ENCODE peak calls at places on chromosomes 13 and 19, in six cellular contexts. S, B, Y, R, J and L are unnamed samples.

GRCh38 chr19:30226464-30227070 is 145.6 kb upstream of the ZNF536 start:
- DNase-seq in J (no peak), S (no peak), R (no peak), Y (no peak), B (no peak), L (no peak)

GRCh38 chr13:100541882-100542545 is 46.6 kb downstream of the GGACT start:
- DNase-seq in R (no peak), Y (no peak), S (no peak), B (no peak), J (no peak), L (no peak)

GRCh38 chr13:87656311-87656710 is 14.9 kb upstream of the SLITRK5 start:
- DNase-seq in J (no peak), Y (no peak), B (no peak), S (no peak), R (no peak), L (peak; percentile 82)

GRCh38 chr13:96822900-96823299 is 171.4 kb downstream of the OXGR1 start:
- DNase-seq in S (peak; percentile 26), Y (no peak), B (no peak), J (no peak), R (no peak), L (no peak)

GRCh38 chr13:98201178-98201577 is 24.1 kb upstream of the RNF113B start:
- DNase-seq in B (no peak), J (no peak), R (no peak), S (no peak), Y (no peak), L (no peak)

GRCh38 chr13:20567881-20568528 is 1.0 kb downstream of the IFT88 start:
- DNase-seq in J (no peak), R (no peak), Y (no peak), S (no peak), B (no peak), L (no peak)

GRCh38 chr13:106291006-106291405 is 244.5 kb downstream of the EFNB2 start:
- DNase-seq in R (no peak), B (no peak), S (no peak), J (no peak), Y (no peak), L (no peak)

GRCh38 chr13:79591493-79591892 is 110.5 kb downstream of the NDFIP2 start:
- DNase-seq in R (no peak), Y (no peak), S (no peak), J (no peak), B (no peak), L (no peak)

GRCh38 chr13:40758811-40759210 is 12.2 kb downstream of the MRPS31 start:
- DNase-seq in R (no peak), B (no peak), J (no peak), S (no peak), Y (no peak), L (no peak)

GRCh38 chr19:36060430-36060829 is 5.7 kb downstream of the WDR62 start:
- DNase-seq in S (no peak), B (peak; percentile 54), J (peak; percentile 10), R (no peak), Y (no peak), L (peak; percentile 40)

GRCh38 chr19:3383121-3383722 is 16.8 kb downstream of the NFIC start:
- DNase-seq in J (no peak), Y (no peak), R (no peak), B (no peak), S (peak; percentile 32), L (no peak)

GRCh38 chr13:24251525-24251924 is 57.9 kb upstream of the C1QTNF9 start:
- DNase-seq in Y (peak; percentile 78), S (no peak), J (no peak), B (no peak), R (no peak), L (no peak)

GRCh38 chr19:7360393-7360984 is 11.8 kb downstream of the ARHGEF18 start:
- DNase-seq in R (no peak), J (no peak), B (no peak), Y (no peak), S (no peak), L (no peak)

GRCh38 chr13:112840472-112841302 is 128.3 kb upstream of the MCF2L start:
- DNase-seq in J (no peak), Y (no peak), B (no peak), S (no peak), R (no peak), L (no peak)

GRCh38 chr19:58227964-58228583 is 640 bp upstream of the ZNF544 start:
- DNase-seq in B (no peak), Y (no peak), R (no peak), J (no peak), S (no peak), L (no peak)

GRCh38 chr13:111482806-111483620 is 162.6 kb downstream of the TEX29 start:
- DNase-seq in S (no peak), B (no peak), J (no peak), Y (no peak), R (no peak), L (no peak)

GRCh38 chr13:30422056-30422914 is at the start of gene UBE2L5:
- DNase-seq in Y (peak; percentile 75), J (no peak), B (peak; percentile 84), S (peak; percentile 82), R (no peak), L (peak; percentile 64)

GRCh38 chr19:13363954-13364353 is 142.3 kb downstream of the CACNA1A start:
- DNase-seq in R (no peak), S (no peak), J (no peak), B (no peak), Y (no peak), L (no peak)

GRCh38 chr13:110512198-110512740 is 49.3 kb downstream of the RAB20 start:
- DNase-seq in S (no peak), J (no peak), B (no peak), R (no peak), Y (no peak), L (no peak)

GRCh38 chr19:3494051-3494450 is 6.4 kb downstream of the DOHH start:
- DNase-seq in J (no peak), R (no peak), B (no peak), Y (no peak), S (no peak), L (no peak)

GRCh38 chr19:50418186-50419021 is at the start of gene SPIB:
- DNase-seq in S (no peak), Y (no peak), R (no peak), J (no peak), B (no peak), L (no peak)

GRCh38 chr13:40764587-40765403 is 6.2 kb downstream of the MRPS31 start:
- DNase-seq in R (no peak), S (peak; percentile 64), Y (no peak), J (no peak), B (no peak), L (peak; percentile 76)

GRCh38 chr19:11463391-11463790 is 17.5 kb downstream of the ELAVL3 start:
- DNase-seq in B (no peak), Y (no peak), J (no peak), S (no peak), R (no peak), L (no peak)

GRCh38 chr19:35229601-35230000 is 1.1 kb upstream of the FAM187B start:
- DNase-seq in J (no peak), Y (no peak), S (no peak), R (no peak), B (no peak), L (no peak)

GRCh38 chr13:43307921-43308433 is 284.6 kb downstream of the DNAJC15 start:
- DNase-seq in S (peak; percentile 71), Y (no peak), J (peak; percentile 59), B (peak; percentile 80), R (peak; percentile 19), L (peak; percentile 72)

DNA sequence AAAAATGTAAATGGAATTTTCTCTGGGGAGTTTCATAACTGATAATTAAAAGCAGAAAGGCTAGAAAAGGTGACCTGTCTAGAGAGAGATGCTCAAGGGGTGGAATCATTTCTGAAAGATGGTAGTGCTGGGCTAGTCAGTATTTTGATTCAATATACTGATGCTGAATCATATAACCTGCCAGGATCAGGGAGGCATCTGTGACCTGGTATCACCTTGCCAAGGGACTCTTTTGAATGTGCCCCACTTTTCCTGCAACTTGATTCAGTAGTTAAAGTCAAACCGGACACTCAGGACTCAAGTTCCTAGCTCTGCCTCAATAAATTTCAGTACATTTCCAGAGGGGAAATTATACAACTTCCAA is 15.8 kb downstream of the LCP1 start:
- DNase-seq in R (no peak), Y (no peak), S (no peak), B (no peak), J (no peak), L (no peak)
- H3K4me3 ChIP-seq in R (no peak overlapping the region), Y (no peak overlapping the region), S (no peak overlapping the region), B (no peak overlapping the region), J (no peak overlapping the region), L (no peak overlapping the region)

GRCh38 chr19:55160128-55160985 is 2.8 kb upstream of the TNNI3 start:
- DNase-seq in S (peak; percentile 84), B (peak; percentile 84), R (peak; percentile 55), J (peak; percentile 24), Y (peak; percentile 72), L (peak; percentile 24)
- H3K4me3 ChIP-seq in S (no peak overlapping the region), B (peak overlapping the region; percentile 28), R (no peak overlapping the region), J (no peak overlapping the region), Y (no peak overlapping the region), L (no peak overlapping the region)

GRCh38 chr13:99422556-99423220 is 78.6 kb upstream of the TM9SF2 start:
- DNase-seq in S (no peak), J (no peak), Y (no peak), B (no peak), R (no peak), L (no peak)

GRCh38 chr13:99429670-99430069 is 71.6 kb upstream of the TM9SF2 start:
- DNase-seq in S (no peak), J (no peak), B (no peak), Y (no peak), R (no peak), L (no peak)

GRCh38 chr13:99426426-99426825 is 74.8 kb upstream of the TM9SF2 start:
- DNase-seq in S (no peak), B (no peak), Y (no peak), J (no peak), R (no peak), L (no peak)

GRCh38 chr13:99421758-99422555 is 79.3 kb upstream of the TM9SF2 start:
- DNase-seq in S (no peak), J (no peak), B (no peak), Y (no peak), R (no peak), L (no peak)

GRCh38 chr13:99425485-99426341 is 75.6 kb upstream of the TM9SF2 start:
- DNase-seq in R (no peak), J (no peak), S (no peak), Y (no peak), B (no peak), L (no peak)
- H3K4me3 ChIP-seq in R (no peak overlapping the region), J (no peak overlapping the region), S (no peak overlapping the region), Y (no peak overlapping the region), B (no peak overlapping the region), L (no peak overlapping the region)

GRCh38 chr19:9934132-9934950 is 2.0 kb downstream of the OLFM2 start:
- DNase-seq in S (peak; percentile 68), R (no peak), J (no peak), B (peak; percentile 80), Y (peak; percentile 81), L (no peak)

GRCh38 chr19:9937001-9937411 is 691 bp upstream of the OLFM2 start:
- DNase-seq in B (no peak), J (no peak), S (no peak), Y (no peak), R (no peak), L (no peak)

GRCh38 chr19:9936151-9937000 is at the start of gene OLFM2:
- DNase-seq in R (no peak), B (peak; percentile 42), J (no peak), S (peak; percentile 30), Y (no peak), L (no peak)

GRCh38 chr19:9932835-9933234 is 3.5 kb downstream of the OLFM2 start:
- DNase-seq in J (no peak), R (no peak), B (no peak), Y (no peak), S (no peak), L (no peak)

GRCh38 chr19:9935409-9936062 is 779 bp downstream of the OLFM2 start:
- DNase-seq in S (no peak), Y (no peak), J (no peak), R (no peak), B (no peak), L (no peak)
- H3K4me3 ChIP-seq in S (peak overlapping the region; percentile 5), Y (no peak overlapping the region), J (peak overlapping the region; percentile 21), R (peak overlapping the region; percentile 45), B (peak overlapping the region; percentile 24), L (peak overlapping the region; percentile 33)